ENCODE peak calls at places on chromosome 3, in five cellular contexts. W is GM23248, C is HCT116, V is PC-9, D is PC-3. A is an unnamed sample.
A peak's percentile ranks its signal among the peaks of the same experiment; 100 is the strongest.

GRCh38 chr3:181689546-181689945 is 22.2 kb upstream of the SOX2 start:
- DNase-seq in W (no peak), C (no peak), V (no peak), D (no peak), A (no peak)

GRCh38 chr3:195531683-195532082 is 11.4 kb downstream of the PPP1R2 start:
- DNase-seq in W (no peak), C (no peak), V (no peak), D (no peak), A (no peak)

GRCh38 chr3:127389913-127390312 is 102.1 kb upstream of the PRR20G start:
- DNase-seq in W (no peak), C (no peak), V (no peak), D (no peak), A (no peak)

GRCh38 chr3:133040696-133041523 is 2.7 kb downstream of the TMEM108 start:
- DNase-seq in W (peak; percentile 79), C (peak; percentile 51), V (peak; percentile 61), D (peak; percentile 77), A (peak; percentile 56)

GRCh38 chr3:13801361-13802214 is 78.3 kb downstream of the WNT7A start:
- DNase-seq in W (no peak), C (no peak), V (peak; percentile 24), D (peak; percentile 99), A (no peak)

GRCh38 chr3:47899495-47900108 is 96.7 kb downstream of the DHX30 start:
- DNase-seq in W (no peak), C (no peak), V (no peak), D (no peak), A (no peak)

GRCh38 chr3:37741644-37742043 is 120.0 kb upstream of the CTDSPL start:
- DNase-seq in W (peak; percentile 15), C (peak; percentile 23), V (peak; percentile 3), D (peak; percentile 58), A (no peak)

GRCh38 chr3:195256639-195257453 is 14.1 kb downstream of the XXYLT1 start:
- DNase-seq in W (no peak), C (no peak), V (no peak), D (no peak), A (no peak)

GRCh38 chr3:35639251-35640185 is at the start of gene ARPP21:
- DNase-seq in W (no peak), C (no peak), V (no peak), D (peak; percentile 16), A (peak; percentile 17)

GRCh38 chr3:158802399-158803023 is 657 bp downstream of the MFSD1 start:
- DNase-seq in W (peak; percentile 64), C (no peak), V (no peak), D (no peak), A (peak; percentile 53)

GRCh38 chr3:133987136-133987535 is 42.6 kb downstream of the SLCO2A1 start:
- DNase-seq in W (no peak), C (no peak), V (no peak), D (no peak), A (no peak)

GRCh38 chr3:8888296-8888915 is 74.9 kb downstream of the RAD18 start:
- DNase-seq in W (peak; percentile 69), C (no peak), V (no peak), D (no peak), A (no peak)

GRCh38 chr3:104190681-104191080 is 1176.0 kb upstream of the ALCAM start:
- DNase-seq in W (no peak), C (no peak), V (no peak), D (no peak), A (no peak)

GRCh38 chr3:52406791-52407510 is 38.0 kb downstream of the SEMA3G start:
- DNase-seq in W (no peak), C (no peak), V (no peak), D (no peak), A (no peak)

GRCh38 chr3:10546181-10546624 is 40.8 kb upstream of the ATP2B2 start:
- DNase-seq in W (no peak), C (no peak), V (no peak), D (no peak), A (no peak)

GRCh38 chr3:108215876-108216275 is 6.3 kb downstream of the IFT57 start:
- DNase-seq in W (no peak), C (no peak), V (no peak), D (no peak), A (no peak)

GRCh38 chr3:46900007-46900292 is 22.4 kb downstream of the PTH1R start:
- DNase-seq in W (no peak), C (no peak), V (no peak), D (no peak), A (no peak)

GRCh38 chr3:23776352-23776891 is 29.3 kb upstream of the UBE2E1 start:
- DNase-seq in W (peak; percentile 88), C (no peak), V (no peak), D (no peak), A (no peak)

GRCh38 chr3:15756505-15756904 is 41.3 kb downstream of the ANKRD28 start:
- DNase-seq in W (no peak), C (no peak), V (no peak), D (no peak), A (no peak)

GRCh38 chr3:53156368-53156834 is 4.6 kb upstream of the PRKCD start:
- DNase-seq in W (peak; percentile 31), C (no peak), V (no peak), D (peak; percentile 65), A (no peak)

GRCh38 chr3:131361464-131362421 is 19.8 kb upstream of the NUDT16 start:
- DNase-seq in W (peak; percentile 55), C (peak; percentile 98), V (peak; percentile 99), D (peak; percentile 88), A (peak; percentile 93)

GRCh38 chr3:124263168-124263567 is 271.2 kb upstream of the ROPN1 start:
- DNase-seq in W (peak; percentile 96), C (no peak), V (peak; percentile 53), D (peak; percentile 93), A (no peak)

GRCh38 chr3:131033480-131034080 is 6.9 kb downstream of the NEK11 start:
- DNase-seq in W (peak; percentile 45), C (peak; percentile 41), V (peak; percentile 9), D (peak; percentile 79), A (peak; percentile 69)

GRCh38 chr3:127951276-127951675 is 36.2 kb downstream of the KBTBD12 start:
- DNase-seq in W (peak; percentile 76), C (no peak), V (no peak), D (peak; percentile 39), A (no peak)

GRCh38 chr3:30658328-30659052 is 52.1 kb downstream of the TGFBR2 start:
- DNase-seq in W (peak; percentile 81), C (peak; percentile 13), V (peak; percentile 9), D (peak; percentile 83), A (peak; percentile 87)

GRCh38 chr3:112814256-112814655 is 32.4 kb downstream of the CD200R1L start:
- DNase-seq in W (peak; percentile 87), C (peak; percentile 21), V (peak; percentile 15), D (peak; percentile 77), A (peak; percentile 56)

GRCh38 chr3:105836533-105836932 is 32.3 kb downstream of the CBLB start:
- DNase-seq in W (peak; percentile 91), C (no peak), V (no peak), D (peak; percentile 89), A (no peak)

GRCh38 chr3:126356373-126357298 is 572 bp downstream of the KLF15 start:
- DNase-seq in W (peak; percentile 49), C (no peak), V (no peak), D (no peak), A (no peak)

GRCh38 chr3:54743755-54744154 is 184.1 kb downstream of the LRTM1 start:
- DNase-seq in W (no peak), C (no peak), V (no peak), D (no peak), A (no peak)

GRCh38 chr3:132090921-132091320 is 56.1 kb upstream of the CPNE4 start:
- DNase-seq in W (peak; percentile 32), C (no peak), V (no peak), D (peak; percentile 5), A (no peak)

GRCh38 chr3:154112146-154112545 is 9.0 kb upstream of the ARHGEF26 start:
- DNase-seq in W (no peak), C (no peak), V (no peak), D (no peak), A (no peak)

GRCh38 chr3:196519738-196520122 is 4.6 kb upstream of the SMCO1 start:
- DNase-seq in W (no peak), C (no peak), V (no peak), D (no peak), A (no peak)

DNA sequence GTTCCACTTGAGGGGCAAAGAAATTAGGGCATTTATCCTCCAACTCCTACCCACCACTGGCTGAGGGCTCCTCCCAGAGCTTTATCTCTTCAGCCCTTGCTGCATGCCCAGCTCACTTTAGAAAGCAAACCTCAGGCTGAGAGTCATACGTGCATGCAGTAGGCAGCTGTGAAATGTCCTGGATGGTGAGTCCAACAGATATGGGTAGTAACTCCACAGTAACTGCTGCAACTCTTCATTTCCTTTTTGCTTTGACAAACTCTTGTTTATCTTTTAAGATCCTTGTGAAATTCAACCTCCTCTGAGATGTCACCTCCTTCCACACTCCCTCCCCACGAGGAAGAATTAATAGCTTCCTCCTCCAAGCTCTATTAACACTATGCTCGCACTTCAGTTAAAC is 35.9 kb upstream of the CTNNB1 start:
- DNase-seq in W (no peak), C (no peak), V (no peak), D (no peak), A (no peak)
- H3K9me2 ChIP-seq in W (no peaks in the 10 kb centered on the region), C (no peaks in the 10 kb centered on the region), V (no peaks in the 10 kb centered on the region), D (no peaks in the 10 kb centered on the region), A (no peaks in the 10 kb centered on the region)

GRCh38 chr3:41162981-41163380 is 36.3 kb upstream of the CTNNB1 start:
- DNase-seq in W (no peak), C (no peak), V (no peak), D (no peak), A (no peak)
- H3K9me2 ChIP-seq in W (no peaks in the 10 kb centered on the region), C (no peaks in the 10 kb centered on the region), V (no peaks in the 10 kb centered on the region), D (no peaks in the 10 kb centered on the region), A (no peaks in the 10 kb centered on the region)

DNA sequence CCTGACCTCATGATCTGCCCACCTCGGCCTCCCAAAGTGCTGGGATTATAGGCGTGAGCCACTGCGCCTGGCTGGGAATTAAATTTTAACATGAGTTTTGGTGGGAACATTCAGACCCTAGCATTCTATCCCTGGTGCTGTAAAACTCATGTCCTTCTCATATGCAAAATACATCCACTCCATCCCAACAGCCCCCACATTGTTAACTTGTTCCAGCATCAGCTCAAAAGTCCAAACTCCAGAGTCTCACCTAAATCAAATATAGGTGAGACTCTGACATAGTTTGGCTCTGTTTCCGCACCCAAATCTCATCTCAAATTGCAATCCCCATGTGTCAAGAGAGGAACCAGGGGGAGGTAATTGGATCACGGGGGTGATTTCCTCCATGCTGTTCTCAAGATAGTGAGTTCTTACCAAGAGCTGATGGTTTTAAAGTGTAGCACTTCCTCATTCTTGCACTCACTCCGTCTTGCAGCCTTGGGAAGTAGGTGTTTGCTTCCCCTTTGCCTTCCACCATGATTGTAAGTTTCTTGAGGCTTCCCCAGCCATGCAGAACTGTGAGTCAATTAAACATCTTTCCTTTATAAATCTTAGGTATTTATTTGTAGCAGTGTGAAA is 96.2 kb upstream of the PLCL2 start:
- DNase-seq in W (no peak), C (no peak), V (no peak), D (no peak), A (no peak)
- H3K9me2 ChIP-seq in W (no peaks in the 10 kb centered on the region), C (no peaks in the 10 kb centered on the region), V (no peaks in the 10 kb centered on the region), D (no peaks in the 10 kb centered on the region), A (no peaks in the 10 kb centered on the region)

GRCh38 chr3:186955898-186956696 is 25.8 kb downstream of the ST6GAL1 start:
- DNase-seq in W (no peak), C (no peak), V (no peak), D (no peak), A (no peak)
- H3K9me2 ChIP-seq in W (no peaks in the 10 kb centered on the region), C (no peaks in the 10 kb centered on the region), V (no peaks in the 10 kb centered on the region), D (no peaks in the 10 kb centered on the region), A (no peaks in the 10 kb centered on the region)

A was measured in MM.1S.